ENCODE peak calls at places on chromosomes 1 and 21, in four cellular contexts. Z, V, S and C are unnamed samples. For H3K27me3, the result is how much of the 10 kb centered on the place peaks cover.

GRCh38 chr1:39297534-39297933 is 93.0 kb downstream of the MACF1 start:
- DNase-seq in S (no peak), Z (no peak), V (no peak), C (no peak)

GRCh38 chr1:116765962-116766361 is 11.7 kb downstream of the CD2 start:
- DNase-seq in V (no peak), Z (no peak), S (no peak), C (no peak)

GRCh38 chr1:43978551-43979260 is at the start of gene B4GALT2:
- DNase-seq in S (peak), V (no peak), Z (peak), C (no peak)

GRCh38 chr1:9410737-9411297 is 118.1 kb downstream of the SPSB1 start:
- DNase-seq in V (peak), Z (peak), S (no peak), C (no peak)

GRCh38 chr1:88237026-88237425 is 447.0 kb upstream of the PKN2 start:
- DNase-seq in V (no peak), S (no peak), Z (no peak), C (no peak)

GRCh38 chr1:10903826-10904225 is 107.4 kb upstream of the CASZ1 start:
- DNase-seq in Z (no peak), V (no peak), S (no peak), C (no peak)

GRCh38 chr1:168439451-168440375 is 104.1 kb downstream of the XCL2 start:
- DNase-seq in Z (peak), V (peak), S (peak), C (peak)

GRCh38 chr1:208048904-208049303 is 138.0 kb upstream of the CD34 start:
- DNase-seq in S (no peak), V (no peak), Z (no peak), C (no peak)

GRCh38 chr1:24553931-24554330 is 2.0 kb upstream of the NCMAP start:
- DNase-seq in V (no peak), Z (no peak), S (no peak), C (no peak)

GRCh38 chr1:22872971-22873664 is 99.5 kb downstream of the LACTBL1 start:
- DNase-seq in Z (peak), V (no peak), S (no peak), C (no peak)

GRCh38 chr1:38923607-38924006 is 18.0 kb downstream of the RHBDL2 start:
- DNase-seq in S (no peak), V (no peak), Z (peak), C (no peak)

GRCh38 chr1:151705146-151705545 is 11.5 kb downstream of the CELF3 start:
- DNase-seq in Z (no peak), S (no peak), V (no peak), C (no peak)
- TF ChIP-seq SIN3A in Z (no peak), S (no peak), V (no peak), C (no peak)

GRCh38 chr21:33997432-33997831 is 75.9 kb upstream of the MRPS6 start:
- DNase-seq in Z (no peak), S (no peak), V (no peak), C (no peak)
- H3K27me3 ChIP-seq in Z (under half), S (under half), V (under half), C (under half)

DNA sequence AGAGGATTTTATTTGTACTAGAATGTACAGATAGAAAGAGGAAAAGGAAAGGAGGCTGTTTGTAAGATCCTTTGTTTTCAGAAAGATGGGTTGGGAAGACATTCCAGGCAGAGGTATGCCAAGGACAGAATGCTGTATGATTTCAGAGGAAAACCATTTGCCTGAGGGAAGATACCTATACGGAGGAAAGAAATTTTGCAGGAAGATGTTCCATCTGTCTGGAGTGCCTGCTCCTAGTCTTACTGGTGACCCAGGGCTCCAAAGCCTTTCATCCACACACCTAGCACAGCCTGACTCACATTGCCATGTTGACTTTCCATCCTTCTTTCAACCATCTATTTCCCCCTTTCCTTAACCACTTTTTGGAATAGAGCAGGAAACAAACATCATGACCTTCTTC is 18.2 kb downstream of the SAMD13 start:
- DNase-seq in S (no peak), Z (no peak), V (no peak), C (no peak)
- TF ChIP-seq SIN3A in S (no peak), Z (no peak), V (no peak), C (no peak)

DNA sequence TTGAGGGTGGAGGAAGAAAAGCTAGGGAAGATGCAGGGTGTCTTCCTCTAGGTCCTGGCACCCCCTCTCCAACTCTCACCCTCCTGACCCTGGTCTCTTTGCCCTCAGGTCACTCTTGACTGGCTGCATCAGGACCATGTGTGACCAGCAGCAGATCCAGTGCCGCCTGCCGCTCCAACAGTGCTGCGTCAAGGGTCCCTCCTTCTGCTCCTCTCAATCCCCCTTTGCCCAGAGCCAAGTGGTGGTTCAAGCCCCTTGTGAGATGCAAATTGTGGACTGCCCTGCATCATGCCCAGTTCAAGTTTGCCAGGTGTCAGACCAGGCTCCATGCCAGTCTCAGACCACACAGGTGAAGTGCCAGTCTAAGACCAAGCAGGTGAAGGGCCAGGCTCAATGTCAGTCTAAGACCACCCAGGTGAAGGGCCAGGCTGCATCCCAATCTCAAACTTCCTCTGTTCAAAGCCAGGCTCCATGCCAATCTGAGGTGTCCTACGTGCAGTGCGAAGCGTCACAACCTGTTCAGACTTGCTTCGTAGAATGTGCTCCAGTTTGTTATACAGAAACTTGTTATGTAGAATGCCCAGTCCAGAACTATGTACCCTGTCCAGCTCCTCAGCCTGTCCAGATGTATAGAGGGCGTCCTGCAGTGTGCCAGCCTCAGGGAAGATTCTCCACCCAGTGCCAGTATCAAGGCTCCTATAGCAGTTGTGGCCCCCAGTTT is 1.8 kb downstream of the KPRP start:
- DNase-seq in V (no peak), Z (no peak), S (no peak), C (no peak)
- H3K27me3 ChIP-seq in V (under half), Z (under half), S (under half), C (under half)

GRCh38 chr1:51425273-51425672 is 93.8 kb downstream of the EPS15 start:
- DNase-seq in S (no peak), Z (no peak), V (no peak), C (no peak)
- TF ChIP-seq SIN3A in S (no peak), Z (no peak), V (no peak), C (no peak)

GRCh38 chr1:1963570-1963969 is 40.0 kb downstream of the CFAP74 start:
- DNase-seq in Z (no peak), S (no peak), V (no peak), C (no peak)
- H3K27me3 ChIP-seq in Z (half or more), S (under half), V (under half), C (under half)

GRCh38 chr21:29074007-29074376 is 544 bp upstream of the CCT8 start:
- DNase-seq in V (no peak), S (no peak), Z (no peak), C (no peak)
- TF ChIP-seq SIN3A in V (no peak), S (no peak), Z (no peak), C (no peak)

GRCh38 chr1:205477121-205477758 is 21.4 kb upstream of the BLACAT1 start:
- DNase-seq in S (peak), V (no peak), Z (no peak), C (no peak)

GRCh38 chr1:205474571-205474970 is 18.7 kb upstream of the BLACAT1 start:
- DNase-seq in V (no peak), S (no peak), Z (no peak), C (no peak)

GRCh38 chr1:205475855-205476254 is 20.0 kb upstream of the BLACAT1 start:
- DNase-seq in Z (no peak), V (no peak), S (no peak), C (no peak)

GRCh38 chr1:205477759-205478247 is 22.0 kb upstream of the BLACAT1 start:
- DNase-seq in S (no peak), V (no peak), Z (no peak), C (no peak)

DNA sequence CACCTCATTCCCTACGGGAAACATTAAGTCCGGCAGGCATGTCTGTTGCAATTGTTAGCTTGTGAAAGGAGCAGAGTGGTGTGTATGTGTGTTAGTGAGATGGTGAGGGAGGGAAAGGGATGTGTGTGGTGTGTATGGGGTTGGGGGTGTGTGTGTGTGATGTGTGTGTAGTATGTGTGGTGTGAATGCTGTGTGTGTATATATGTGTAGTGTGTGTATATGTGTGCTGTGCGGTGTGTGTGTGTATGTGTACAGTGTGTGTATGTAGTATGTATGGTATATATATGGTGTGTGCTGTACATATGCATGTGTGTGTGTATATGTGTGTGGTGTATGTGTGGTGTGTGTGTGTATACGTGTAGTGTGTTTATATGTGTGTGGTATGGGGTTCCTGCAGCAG is 20.8 kb upstream of the BLACAT1 start:
- DNase-seq in S (no peak), Z (no peak), V (no peak), C (no peak)
- H3K27me3 ChIP-seq in S (under half), Z (under half), V (under half), C (under half)

GRCh38 chr1:85240174-85240601 is 19.3 kb downstream of the C1orf52 start:
- DNase-seq in V (no peak), Z (peak), S (no peak), C (no peak)
- TF ChIP-seq SIN3A in V (no peak), Z (no peak), S (no peak), C (no peak)

GRCh38 chr1:197911172-197911856 is 5.9 kb upstream of the LHX9 start:
- DNase-seq in V (no peak), S (peak), Z (no peak), C (no peak)
- H3K27me3 ChIP-seq in V (half or more), S (half or more), Z (half or more), C (half or more)